ENCODE peak calls at places on chromosomes 1 and 21, in seven cellular contexts. F is fibroblast of mammary gland; N is LNCaP clone FGC; G is cardiac muscle cell; Y is stimulated activated CD8-positive, alpha-beta memory T cell treated with anti-CD3 and anti-CD28 coated beads, Interleukin-4, amount 100 ng/mL, for 1 hour; Z is COR-L47; W is BJ. I is an unnamed sample.

GRCh38 chr1:19650416-19651140 is 6.5 kb downstream of the NBL1 start:
- DNase-seq in F (no peak), N (no peak), G (no peak), Y (no peak), Z (no peak), W (no peak), I (no peak)

GRCh38 chr21:27292229-27292628 is 325.3 kb upstream of the ADAMTS5 start:
- DNase-seq in F (no peak), N (no peak), G (no peak), Y (no peak), Z (no peak), W (no peak), I (no peak)

GRCh38 chr1:41378999-41379740 is 17.9 kb downstream of the FOXO6 start:
- DNase-seq in F (no peak), N (no peak), G (no peak), Y (no peak), Z (no peak), W (no peak), I (no peak)

GRCh38 chr1:243748706-243749283 is 101.2 kb downstream of the AKT3 start:
- DNase-seq in F (peak), N (peak), G (peak), Y (no peak), Z (peak), W (no peak), I (peak)

GRCh38 chr1:116506132-116507004 is 64.5 kb downstream of the CD58 start:
- DNase-seq in F (peak), N (no peak), G (no peak), Y (no peak), Z (no peak), W (no peak), I (no peak)

GRCh38 chr1:86380257-86380861 is 15.8 kb downstream of the ODF2L start:
- DNase-seq in F (peak), N (peak), G (peak), Y (no peak), Z (peak), W (no peak), I (peak)

GRCh38 chr1:221435510-221435909 is 306.4 kb downstream of the DUSP10 start:
- DNase-seq in F (peak), N (peak), G (peak), Y (no peak), Z (peak), W (no peak), I (no peak)

GRCh38 chr1:87786861-87787548 is 458.3 kb downstream of the LMO4 start:
- DNase-seq in F (no peak), N (no peak), G (no peak), Y (no peak), Z (no peak), W (no peak), I (no peak)

GRCh38 chr1:2534775-2535387 is 4.8 kb upstream of the HES5 start:
- DNase-seq in F (peak), N (no peak), G (no peak), Y (no peak), Z (peak), W (no peak), I (no peak)

GRCh38 chr21:39097335-39097861 is 85.9 kb downstream of the PSMG1 start:
- DNase-seq in F (no peak), N (no peak), G (peak), Y (no peak), Z (no peak), W (no peak), I (no peak)

GRCh38 chr1:10701145-10701544 is 95.3 kb downstream of the CASZ1 start:
- DNase-seq in F (no peak), N (no peak), G (no peak), Y (no peak), Z (no peak), W (no peak), I (no peak)

GRCh38 chr1:46550751-46551231 is 656 bp downstream of the KNCN start:
- DNase-seq in F (no peak), N (no peak), G (no peak), Y (no peak), Z (no peak), W (no peak), I (no peak)

GRCh38 chr1:216653001-216653400 is 70.2 kb downstream of the ESRRG start:
- DNase-seq in F (no peak), N (no peak), G (no peak), Y (no peak), Z (no peak), W (no peak), I (no peak)

GRCh38 chr1:4796161-4796998 is 142.0 kb downstream of the AJAP1 start:
- DNase-seq in F (no peak), N (no peak), G (no peak), Y (no peak), Z (no peak), W (no peak), I (no peak)

GRCh38 chr1:159938221-159938852 is 7.1 kb downstream of the IGSF9 start:
- DNase-seq in F (no peak), N (no peak), G (no peak), Y (no peak), Z (no peak), W (no peak), I (no peak)

GRCh38 chr1:23210351-23210785 is 6.9 kb downstream of the HTR1D start:
- DNase-seq in F (no peak), N (no peak), G (no peak), Y (no peak), Z (no peak), W (no peak), I (no peak)

GRCh38 chr1:69835924-69836323 is 268.2 kb downstream of the LRRC7 start:
- DNase-seq in F (no peak), N (no peak), G (no peak), Y (no peak), Z (no peak), W (no peak), I (no peak)

GRCh38 chr1:208084220-208084619 is 160.0 kb downstream of the PLXNA2 start:
- DNase-seq in F (no peak), N (no peak), G (no peak), Y (no peak), Z (no peak), W (no peak), I (no peak)

GRCh38 chr1:179754031-179754624 is 11.0 kb downstream of the FAM163A start:
- DNase-seq in F (peak), N (no peak), G (no peak), Y (no peak), Z (no peak), W (peak), I (no peak)

GRCh38 chr1:155324717-155325595 is 4.3 kb downstream of the RUSC1 start:
- DNase-seq in F (peak), N (no peak), G (peak), Y (no peak), Z (peak), W (no peak), I (no peak)

GRCh38 chr1:109243860-109244552 is 5.3 kb upstream of the CELSR2 start:
- DNase-seq in F (no peak), N (no peak), G (no peak), Y (no peak), Z (peak), W (no peak), I (no peak)

GRCh38 chr1:237590381-237590780 is 300.3 kb downstream of the ZP4 start:
- DNase-seq in F (no peak), N (no peak), G (no peak), Y (no peak), Z (no peak), W (no peak), I (no peak)

GRCh38 chr1:91381844-91382243 is 22.8 kb downstream of the HFM1 start:
- DNase-seq in F (no peak), N (no peak), G (no peak), Y (no peak), Z (no peak), W (no peak), I (no peak)

GRCh38 chr1:233478611-233479010 is 135.3 kb upstream of the KCNK1 start:
- DNase-seq in F (no peak), N (no peak), G (no peak), Y (no peak), Z (no peak), W (no peak), I (no peak)

GRCh38 chr1:225044258-225044657 is 114.8 kb downstream of the DNAH14 start:
- DNase-seq in F (peak), N (no peak), G (no peak), Y (no peak), Z (no peak), W (no peak), I (no peak)

GRCh38 chr1:200207711-200208126 is 180.2 kb downstream of the NR5A2 start:
- DNase-seq in F (peak), N (no peak), G (no peak), Y (no peak), Z (no peak), W (no peak), I (no peak)

GRCh38 chr1:16396591-16396990 is 29.5 kb downstream of the SZRD1 start:
- DNase-seq in F (peak), N (peak), G (no peak), Y (no peak), Z (no peak), W (no peak), I (no peak)

GRCh38 chr1:206467915-206468314 is 2.4 kb upstream of the IKBKE start:
- DNase-seq in F (peak), N (no peak), G (peak), Y (no peak), Z (no peak), W (no peak), I (no peak)

GRCh38 chr1:186112280-186112679 is 262.8 kb downstream of the TPR start:
- DNase-seq in F (no peak), N (no peak), G (no peak), Y (no peak), Z (no peak), W (no peak), I (no peak)

GRCh38 chr1:157124855-157125254 is 13.3 kb downstream of the ETV3 start:
- DNase-seq in F (no peak), N (no peak), G (no peak), Y (no peak), Z (no peak), W (no peak), I (no peak)

GRCh38 chr1:5951846-5952410 is 40.3 kb downstream of the NPHP4 start:
- DNase-seq in F (no peak), N (no peak), G (no peak), Y (no peak), Z (no peak), W (no peak), I (no peak)

GRCh38 chr1:182633657-182634281 is 29.6 kb upstream of the RGS16 start:
- DNase-seq in F (no peak), N (no peak), G (no peak), Y (no peak), Z (peak), W (no peak), I (peak)

GRCh38 chr1:58082596-58082995 is 463.9 kb downstream of the OMA1 start:
- DNase-seq in F (no peak), N (no peak), G (no peak), Y (no peak), Z (no peak), W (no peak), I (no peak)

GRCh38 chr1:143584508-143584907 is 387.3 kb downstream of the FAM72C start:
- DNase-seq in F (no peak), N (no peak), G (no peak), Y (no peak), Z (no peak), W (no peak), I (no peak)

GRCh38 chr1:214292317-214292716 is 11.4 kb downstream of the SMYD2 start:
- DNase-seq in F (peak), N (no peak), G (no peak), Y (no peak), Z (no peak), W (no peak), I (no peak)